ENCODE peak calls at places on chromosome X, in nine cellular contexts. B is mesendoderm, Q is neuronal stem cell, F is endothelial cell of umbilical vein, L is MM.1S, A is mesenchymal stem cell, G is fibroblast of lung, R is NT2/D1, C is HCT116. I is an unnamed sample.

GRCh38 chrX:86148024-86148511 is at the start of gene DACH2:
- DNase-seq in R (peak; percentile 79), B (peak; percentile 92), G (peak; percentile 45), L (peak; percentile 88), Q (peak; percentile 74), C (no peak), A (peak; percentile 56), F (peak; percentile 47), I (peak; percentile 4)

GRCh38 chrX:42695800-42696358 is 82.1 kb downstream of the PPP1R2C start:
- DNase-seq in B (no peak), Q (no peak), C (no peak), F (no peak), R (no peak), A (no peak), G (no peak), L (no peak), I (no peak)

GRCh38 chrX:3286196-3286920 is 60.1 kb downstream of the MXRA5 start:
- DNase-seq in C (peak; percentile 31), R (no peak), L (no peak), A (peak; percentile 87), G (peak; percentile 90), Q (no peak), F (peak; percentile 28), B (no peak), I (no peak)

GRCh38 chrX:136752796-136753195 is 27.9 kb downstream of the ARHGEF6 start:
- DNase-seq in A (no peak), F (no peak), Q (no peak), B (no peak), G (peak; percentile 20), C (no peak), R (no peak), L (no peak), I (no peak)

GRCh38 chrX:141989802-141990201 is 86.1 kb downstream of the MAGEC1 start:
- DNase-seq in C (no peak), F (peak; percentile 1), B (no peak), R (no peak), L (no peak), G (peak; percentile 52), Q (no peak), A (no peak), I (no peak)

GRCh38 chrX:130213376-130213775 is 41.6 kb downstream of the RAB33A start:
- DNase-seq in L (no peak), C (no peak), Q (no peak), B (no peak), F (no peak), G (no peak), R (no peak), A (no peak), I (no peak)

GRCh38 chrX:51148848-51149247 is 183.8 kb upstream of the NUDT10 start:
- DNase-seq in L (no peak), R (peak; percentile 43), C (peak; percentile 19), B (peak; percentile 81), F (no peak), A (no peak), Q (no peak), G (peak; percentile 2), I (no peak)

GRCh38 chrX:9091253-9091652 is 57.3 kb upstream of the FAM9B start:
- DNase-seq in G (no peak), C (no peak), A (no peak), Q (no peak), F (no peak), L (no peak), B (no peak), R (no peak), I (no peak)

GRCh38 chrX:33160273-33160672 is 51.1 kb downstream of the DMD start:
- DNase-seq in L (no peak), R (no peak), F (no peak), B (no peak), C (no peak), G (no peak), Q (no peak), A (no peak), I (peak; percentile 5)

GRCh38 chrX:150051096-150051495 is 112.8 kb upstream of the EOLA2 start:
- DNase-seq in Q (no peak), B (no peak), A (no peak), R (no peak), F (no peak), G (no peak), C (no peak), L (no peak), I (no peak)

GRCh38 chrX:87621697-87622096 is 104.1 kb downstream of the KLHL4 start:
- DNase-seq in Q (no peak), B (no peak), C (no peak), R (no peak), G (peak; percentile 76), F (peak; percentile 46), A (peak; percentile 19), L (no peak), I (no peak)

GRCh38 chrX:110180928-110181310 is 137.0 kb downstream of the AMMECR1 start:
- DNase-seq in F (no peak), C (peak; percentile 47), B (no peak), G (peak; percentile 56), R (no peak), Q (no peak), A (peak; percentile 76), L (no peak), I (no peak)

GRCh38 chrX:38864165-38864564 is 62.9 kb downstream of the MID1IP1 start:
- DNase-seq in Q (no peak), A (peak; percentile 1), B (no peak), G (peak; percentile 59), F (no peak), C (no peak), R (no peak), L (no peak), I (no peak)

GRCh38 chrX:153662266-153662665 is 11.3 kb downstream of the PNCK start:
- DNase-seq in F (peak; percentile 39), A (peak; percentile 22), Q (no peak), R (no peak), B (peak; percentile 64), C (peak; percentile 51), L (peak; percentile 15), G (no peak), I (no peak)

GRCh38 chrX:106484233-106484632 is 127.5 kb upstream of the RADX start:
- DNase-seq in F (no peak), A (no peak), L (peak; percentile 76), R (no peak), G (no peak), Q (no peak), C (no peak), B (no peak), I (no peak)
- H3K4me3 ChIP-seq in F (no peak overlapping the region), A (no peak overlapping the region), L (peak overlapping the region; percentile 38), R (no peak overlapping the region), G (no peak overlapping the region), Q (no peak overlapping the region), C (no peak overlapping the region), B (no peak overlapping the region), I (no peak overlapping the region)

DNA sequence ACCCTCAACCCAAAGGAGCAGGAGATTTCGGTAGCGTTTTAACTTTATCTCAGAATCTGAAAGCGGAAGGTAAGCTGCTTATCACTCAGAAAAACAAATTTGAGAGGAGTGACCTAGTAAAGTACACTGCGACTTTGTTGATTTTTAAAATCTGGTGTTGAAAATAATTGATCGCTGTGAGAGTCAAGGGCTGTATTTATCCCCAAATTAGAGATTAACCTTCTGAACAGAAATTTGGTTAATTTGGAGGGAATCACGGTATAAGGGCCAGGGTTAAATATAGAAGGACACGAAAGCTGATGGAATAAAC is 212 bp downstream of the CLCN4 start:
- DNase-seq in Q (no peak), L (no peak), R (no peak), C (no peak), B (no peak), A (no peak), F (no peak), G (no peak), I (no peak)
- H3K9ac ChIP-seq in Q (no peak overlapping the region), L (peak overlapping the region; percentile 41), R (peak overlapping the region; percentile 62), C (peak overlapping the region; percentile 46), B (peak overlapping the region; percentile 60), A (peak overlapping the region; percentile 87), F (peak overlapping the region; percentile 98), G (no peak overlapping the region), I (no peak overlapping the region)

DNA sequence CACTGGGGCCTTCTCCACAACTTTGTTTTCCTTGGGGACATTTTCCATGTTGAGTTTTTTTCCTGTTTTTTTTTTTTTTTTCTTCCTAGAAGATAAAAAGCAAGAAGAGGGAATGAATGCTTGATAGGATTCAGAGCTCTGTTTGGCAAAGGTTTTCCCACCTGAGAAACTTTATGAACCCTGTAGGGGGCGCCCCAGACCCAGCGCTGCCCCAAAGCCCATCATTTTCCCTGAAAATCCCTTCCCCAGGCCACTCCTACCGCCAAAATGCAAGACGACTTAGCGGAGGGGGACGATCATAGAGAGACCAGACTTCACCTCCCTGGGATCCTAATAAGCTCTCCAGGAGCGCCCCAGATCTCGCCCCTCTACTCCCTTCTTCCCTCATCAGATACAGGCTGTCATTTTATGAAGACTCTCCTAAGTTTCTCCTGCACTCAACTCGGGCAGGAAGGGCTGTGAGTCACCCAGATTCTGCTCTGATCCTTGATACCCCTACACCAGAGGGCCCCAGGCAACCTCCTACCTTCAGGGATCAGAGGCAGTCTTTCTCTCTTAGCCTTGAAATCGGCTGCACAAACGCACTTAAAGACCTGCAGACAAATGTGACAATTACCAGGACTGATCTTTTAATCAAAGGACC is 1.4 kb downstream of the BEX5 start:
- DNase-seq in C (no peak), Q (no peak), F (no peak), L (peak; percentile 8), G (no peak), B (peak; percentile 60), A (no peak), R (no peak), I (no peak)
- H3K4me3 ChIP-seq in C (no peak overlapping the region), Q (no peak overlapping the region), F (no peak overlapping the region), L (peak overlapping the region; percentile 81), G (no peak overlapping the region), B (no peak overlapping the region), A (no peak overlapping the region), R (peak overlapping the region; percentile 65), I (no peak overlapping the region)

GRCh38 chrX:151921866-151922265 is 9.2 kb downstream of the MAGEA4 start:
- DNase-seq in F (no peak), R (no peak), L (no peak), A (no peak), G (no peak), C (no peak), Q (no peak), B (no peak), I (no peak)

GRCh38 chrX:151921292-151921691 is 8.6 kb downstream of the MAGEA4 start:
- DNase-seq in L (no peak), A (no peak), G (no peak), Q (no peak), B (no peak), R (no peak), F (no peak), C (no peak), I (no peak)

GRCh38 chrX:151920530-151920929 is 7.8 kb downstream of the MAGEA4 start:
- DNase-seq in Q (no peak), L (no peak), B (no peak), F (no peak), G (no peak), C (no peak), A (no peak), R (no peak), I (no peak)

GRCh38 chrX:151920101-151920500 is 7.4 kb downstream of the MAGEA4 start:
- DNase-seq in Q (no peak), R (no peak), A (no peak), B (no peak), F (no peak), C (no peak), L (no peak), G (no peak), I (no peak)

DNA sequence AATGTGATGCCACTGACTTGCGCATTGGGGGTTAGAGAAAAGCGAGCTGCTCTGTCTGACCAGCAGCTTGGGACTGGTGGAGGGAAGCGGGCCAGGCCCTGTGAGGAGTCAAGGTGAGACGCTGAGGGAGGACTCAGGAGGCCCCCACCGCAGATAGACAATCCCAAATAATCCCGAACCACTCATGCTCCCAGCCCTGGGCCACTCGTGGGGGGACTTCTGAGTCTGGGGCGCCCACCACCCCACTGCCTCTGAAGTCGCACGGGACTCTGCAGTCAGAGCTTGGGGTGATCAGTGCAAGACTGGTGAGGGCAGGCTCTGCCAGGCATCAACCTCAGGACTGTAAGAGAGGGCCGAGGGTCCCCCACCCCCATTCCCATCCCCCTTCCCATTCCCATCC is 6.9 kb downstream of the MAGEA4 start:
- DNase-seq in R (no peak), G (no peak), L (no peak), A (no peak), Q (no peak), C (no peak), F (no peak), B (no peak), I (no peak)
- H3K9ac ChIP-seq in R (no peak overlapping the region), G (no peak overlapping the region), L (no peak overlapping the region), A (no peak overlapping the region), Q (no peak overlapping the region), C (no peak overlapping the region), F (no peak overlapping the region), B (no peak overlapping the region), I (no peak overlapping the region)